ENCODE peak calls at places on chromosome 10, in seven cellular contexts. One of them, this sample, is unnamed.

GRCh38 chr10:48973065-48973464 is 33.4 kb upstream of the LRRC18 start:
- DNase-seq in naive thymus-derived CD8-positive, alpha-beta T cell: no peak
- DNase-seq in IMR-90: peak; percentile 3
- DNase-seq in PC-9: no peak
- DNase-seq in putamen: no peak
- DNase-seq in T-helper 1 cell: no peak
- DNase-seq in SK-MEL-5: no peak
- DNase-seq in this sample: no peak

GRCh38 chr10:92757066-92757716 is 67.4 kb downstream of the HHEX start:
- DNase-seq in PC-9: peak; percentile 32
- DNase-seq in T-helper 1 cell: no peak
- DNase-seq in naive thymus-derived CD8-positive, alpha-beta T cell: peak; percentile 24
- DNase-seq in IMR-90: peak; percentile 82
- DNase-seq in SK-MEL-5: peak; percentile 57
- DNase-seq in putamen: peak; percentile 52
- DNase-seq in this sample: peak; percentile 56

GRCh38 chr10:92594194-92594593 is 1.3 kb downstream of the KIF11 start:
- DNase-seq in IMR-90: no peak
- DNase-seq in naive thymus-derived CD8-positive, alpha-beta T cell: no peak
- DNase-seq in SK-MEL-5: no peak
- DNase-seq in putamen: no peak
- DNase-seq in PC-9: no peak
- DNase-seq in T-helper 1 cell: no peak
- DNase-seq in this sample: no peak

GRCh38 chr10:72062341-72062740 is 26.0 kb downstream of the SPOCK2 start:
- DNase-seq in putamen: no peak
- DNase-seq in IMR-90: no peak
- DNase-seq in PC-9: no peak
- DNase-seq in SK-MEL-5: no peak
- DNase-seq in T-helper 1 cell: no peak
- DNase-seq in naive thymus-derived CD8-positive, alpha-beta T cell: no peak
- DNase-seq in this sample: no peak

GRCh38 chr10:126315471-126316177 is 72.7 kb downstream of the ADAM12 start:
- DNase-seq in SK-MEL-5: no peak
- DNase-seq in PC-9: no peak
- DNase-seq in naive thymus-derived CD8-positive, alpha-beta T cell: no peak
- DNase-seq in putamen: no peak
- DNase-seq in IMR-90: peak; percentile 83
- DNase-seq in T-helper 1 cell: no peak
- DNase-seq in this sample: no peak

GRCh38 chr10:9608592-9608991 is 1409.1 kb upstream of the CELF2 start:
- DNase-seq in putamen: peak; percentile 12
- DNase-seq in SK-MEL-5: no peak
- DNase-seq in T-helper 1 cell: no peak
- DNase-seq in PC-9: no peak
- DNase-seq in naive thymus-derived CD8-positive, alpha-beta T cell: no peak
- DNase-seq in IMR-90: peak; percentile 50
- DNase-seq in this sample: no peak

GRCh38 chr10:59237775-59238174 is 61.3 kb downstream of the PHYHIPL start:
- DNase-seq in putamen: no peak
- DNase-seq in SK-MEL-5: no peak
- DNase-seq in PC-9: no peak
- DNase-seq in IMR-90: no peak
- DNase-seq in naive thymus-derived CD8-positive, alpha-beta T cell: no peak
- DNase-seq in T-helper 1 cell: no peak
- DNase-seq in this sample: no peak

GRCh38 chr10:124150807-124151417 is 57.5 kb upstream of the CHST15 start:
- DNase-seq in PC-9: no peak
- DNase-seq in T-helper 1 cell: no peak
- DNase-seq in IMR-90: no peak
- DNase-seq in SK-MEL-5: no peak
- DNase-seq in putamen: no peak
- DNase-seq in naive thymus-derived CD8-positive, alpha-beta T cell: no peak
- DNase-seq in this sample: no peak

GRCh38 chr10:30027057-30028005 is 32.1 kb downstream of the JCAD start:
- DNase-seq in IMR-90: no peak
- DNase-seq in putamen: no peak
- DNase-seq in PC-9: no peak
- DNase-seq in T-helper 1 cell: peak; percentile 74
- DNase-seq in SK-MEL-5: no peak
- DNase-seq in naive thymus-derived CD8-positive, alpha-beta T cell: peak; percentile 79
- DNase-seq in this sample: no peak

GRCh38 chr10:127267442-127267841 is 71.1 kb upstream of the INSYN2A start:
- DNase-seq in T-helper 1 cell: no peak
- DNase-seq in PC-9: no peak
- DNase-seq in IMR-90: no peak
- DNase-seq in naive thymus-derived CD8-positive, alpha-beta T cell: no peak
- DNase-seq in putamen: no peak
- DNase-seq in SK-MEL-5: no peak
- DNase-seq in this sample: no peak

GRCh38 chr10:79103078-79103477 is 34.3 kb downstream of the ZMIZ1 start:
- DNase-seq in putamen: no peak
- DNase-seq in PC-9: no peak
- DNase-seq in naive thymus-derived CD8-positive, alpha-beta T cell: no peak
- DNase-seq in IMR-90: no peak
- DNase-seq in SK-MEL-5: no peak
- DNase-seq in T-helper 1 cell: no peak
- DNase-seq in this sample: peak; percentile 36

This sample was measured in A673.